ENCODE peak calls at places on chromosomes 12 and 14, in five cellular contexts. G is adrenal gland, O is HCT116, R is tibial nerve, I is heart left ventricle. J is an unnamed sample.

GRCh38 chr14:104290058-104290667 is 151.8 kb downstream of the KIF26A start:
- DNase-seq in G (peak; percentile 4), O (no peak), R (no peak), I (no peak), J (no peak)

GRCh38 chr14:79443602-79444001 is 767.7 kb downstream of the DIO2 start:
- DNase-seq in G (no peak), O (no peak), R (no peak), I (no peak), J (no peak)

GRCh38 chr12:75735853-75736252 is 224.4 kb upstream of the KRR1 start:
- DNase-seq in G (peak; percentile 37), O (no peak), R (no peak), I (no peak), J (no peak)

GRCh38 chr14:77219591-77219990 is 38.0 kb downstream of the TMEM63C start:
- DNase-seq in G (peak; percentile 64), O (no peak), R (no peak), I (no peak), J (no peak)

GRCh38 chr14:57071639-57072038 is 197.1 kb downstream of the EXOC5 start:
- DNase-seq in G (no peak), O (no peak), R (no peak), I (no peak), J (no peak)

GRCh38 chr12:105253882-105254513 is 18.0 kb upstream of the APPL2 start:
- DNase-seq in G (peak; percentile 59), O (no peak), R (no peak), I (no peak), J (no peak)

GRCh38 chr14:95417492-95417891 is 97.8 kb upstream of the CLMN start:
- DNase-seq in G (no peak), O (no peak), R (no peak), I (no peak), J (no peak)

GRCh38 chr14:64566651-64567122 is 16.9 kb downstream of the PPP1R36 start:
- DNase-seq in G (no peak), O (no peak), R (no peak), I (no peak), J (no peak)

GRCh38 chr14:69637503-69638030 is 26.2 kb downstream of the SUSD6 start:
- DNase-seq in G (peak; percentile 85), O (no peak), R (no peak), I (peak; percentile 45), J (no peak)

GRCh38 chr14:92692822-92693226 is 55.6 kb downstream of the LGMN start:
- DNase-seq in G (peak; percentile 90), O (no peak), R (no peak), I (peak; percentile 84), J (peak; percentile 50)

GRCh38 chr14:92694807-92695206 is 53.6 kb downstream of the LGMN start:
- DNase-seq in G (no peak), O (no peak), R (no peak), I (no peak), J (no peak)

GRCh38 chr14:92695562-92695961 is 52.9 kb downstream of the LGMN start:
- DNase-seq in G (no peak), O (no peak), R (no peak), I (no peak), J (no peak)

GRCh38 chr14:92696356-92696755 is 52.1 kb downstream of the LGMN start:
- DNase-seq in G (no peak), O (no peak), R (no peak), I (no peak), J (no peak)

DNA sequence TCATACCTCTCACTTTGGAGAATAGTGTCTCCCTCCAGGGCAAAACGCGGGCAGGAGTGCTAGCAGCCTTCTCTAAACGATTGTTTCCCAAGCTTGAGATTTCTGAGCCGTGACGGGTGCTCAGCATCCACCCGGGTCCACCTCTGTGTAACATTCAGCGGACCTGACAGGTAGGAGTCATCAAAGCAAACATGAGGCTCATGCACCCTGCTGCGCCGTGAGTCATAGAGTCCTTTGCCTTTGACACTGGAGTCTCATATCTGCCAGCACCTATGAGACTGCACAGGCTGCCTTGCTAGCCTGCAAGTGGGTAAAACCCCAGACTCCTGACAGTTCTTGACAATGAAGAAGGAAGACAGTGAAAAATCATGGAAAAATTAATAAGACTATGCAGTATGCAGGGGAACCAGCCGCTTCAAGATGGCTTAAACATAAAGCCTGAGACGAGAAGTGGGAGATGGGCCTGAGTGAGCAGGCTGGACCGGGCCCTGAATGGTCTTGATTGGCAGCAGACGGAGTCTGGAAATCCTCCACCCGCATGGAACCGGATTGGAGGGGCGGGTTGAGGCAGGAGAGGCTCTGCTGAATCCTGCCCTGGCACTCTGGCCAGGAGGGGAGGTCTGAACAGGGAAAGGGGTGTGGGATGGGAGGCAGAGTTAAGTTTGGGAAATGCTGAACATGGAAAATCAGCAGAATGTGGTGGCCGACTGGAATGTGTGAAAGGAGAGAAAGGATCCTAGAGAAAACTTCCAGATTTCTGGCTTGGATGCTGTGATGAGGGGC is 54.2 kb downstream of the LGMN start:
- DNase-seq in G (no peak), O (peak; percentile 78), R (no peak), I (no peak), J (no peak)
- TF ChIP-seq CTCF in G (no peak), O (no peak), R (no peak), I (no peak), J (no peak)

DNA sequence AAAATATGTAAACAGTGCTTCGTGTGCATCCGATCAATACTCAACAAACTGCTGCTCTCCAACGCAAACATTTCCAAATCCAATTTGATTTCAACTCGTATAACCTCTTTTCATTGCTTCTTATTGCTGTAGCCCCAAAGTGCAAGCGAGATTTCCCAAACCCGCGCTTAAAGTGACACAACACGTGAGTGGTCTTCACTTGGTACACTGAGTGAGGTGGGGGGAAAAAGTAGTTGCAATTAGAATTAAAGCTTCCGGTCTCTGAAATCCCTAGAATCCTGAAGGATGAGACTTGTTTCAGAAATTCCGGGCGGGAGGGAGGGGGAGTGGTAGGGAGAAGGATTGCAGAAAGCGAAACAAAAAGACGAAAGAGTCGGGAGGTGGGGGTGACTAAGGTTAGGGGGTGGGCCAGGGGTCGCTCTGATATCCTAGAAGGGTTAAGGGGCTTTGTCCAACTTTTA is 387.5 kb downstream of the BCAT1 start:
- DNase-seq in G (no peak), O (no peak), R (no peak), I (no peak), J (peak; percentile 10)
- H3K4me3 ChIP-seq in G (peak overlapping the region; percentile 85), O (no peak overlapping the region), R (peak overlapping the region; percentile 76), I (peak overlapping the region; percentile 73), J (peak overlapping the region; percentile 48)

DNA sequence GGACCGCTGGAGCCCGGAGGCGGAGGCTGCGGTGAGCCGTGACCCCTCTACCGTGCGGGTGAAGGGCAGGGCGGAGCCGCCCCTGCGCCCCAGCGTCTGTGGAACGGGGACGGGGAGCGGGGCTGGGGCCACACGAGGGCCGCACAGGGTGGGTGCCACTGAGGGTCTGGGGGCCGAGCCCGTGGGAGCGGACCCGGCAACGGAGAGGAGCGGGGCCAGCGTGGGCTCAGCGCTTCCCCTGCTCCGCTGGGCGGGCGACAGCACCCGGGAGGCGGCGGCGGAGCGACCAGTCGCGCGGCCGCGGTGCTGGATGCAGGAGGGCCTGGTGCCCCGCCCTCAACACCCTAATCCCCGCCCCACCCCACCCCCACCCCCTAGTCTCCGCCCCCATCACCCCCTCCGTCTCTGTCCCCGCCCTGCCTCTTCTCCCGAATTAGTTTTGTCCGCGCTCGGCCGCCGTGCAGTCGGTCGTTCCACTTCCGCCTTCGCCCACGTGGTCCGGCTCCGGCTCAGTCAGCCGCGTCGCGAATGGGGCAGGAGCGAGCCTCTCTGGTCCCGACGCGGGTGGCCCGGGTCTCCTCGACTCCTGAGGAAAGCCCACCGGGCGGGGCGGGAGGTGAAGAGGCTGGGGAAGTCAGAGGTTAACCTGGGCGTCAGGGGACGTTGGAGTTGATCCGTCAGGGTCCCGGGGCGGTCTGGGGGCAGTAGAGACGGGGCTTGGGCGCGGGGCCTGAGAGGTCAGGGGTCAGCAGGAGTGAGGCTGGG is at the start of gene PUS1:
- DNase-seq in G (peak; percentile 96), O (peak; percentile 86), R (peak; percentile 87), I (peak; percentile 97), J (peak; percentile 92)
- TF ChIP-seq POLR2A in G (peak; percentile 65), O (peak; percentile 57), R (no peak), I (no peak), J (peak; percentile 68)

GRCh38 chr12:49901986-49902385 is 1.7 kb downstream of the FAIM2 start:
- DNase-seq in G (no peak), O (no peak), R (no peak), I (no peak), J (no peak)

GRCh38 chr12:49903700-49904423 is at the start of gene FAIM2:
- DNase-seq in G (peak; percentile 57), O (no peak), R (no peak), I (peak; percentile 52), J (no peak)

GRCh38 chr12:49901026-49901425 is 2.7 kb downstream of the FAIM2 start:
- DNase-seq in G (no peak), O (no peak), R (no peak), I (no peak), J (no peak)

GRCh38 chr12:49903351-49903699 is 375 bp downstream of the FAIM2 start:
- DNase-seq in G (no peak), O (no peak), R (no peak), I (no peak), J (no peak)

GRCh38 chr12:49902399-49903350 is 1.0 kb downstream of the FAIM2 start:
- DNase-seq in G (no peak), O (no peak), R (no peak), I (no peak), J (no peak)
- TF ChIP-seq CTCF in G (no peak), O (no peak), R (no peak), I (no peak), J (no peak)

DNA sequence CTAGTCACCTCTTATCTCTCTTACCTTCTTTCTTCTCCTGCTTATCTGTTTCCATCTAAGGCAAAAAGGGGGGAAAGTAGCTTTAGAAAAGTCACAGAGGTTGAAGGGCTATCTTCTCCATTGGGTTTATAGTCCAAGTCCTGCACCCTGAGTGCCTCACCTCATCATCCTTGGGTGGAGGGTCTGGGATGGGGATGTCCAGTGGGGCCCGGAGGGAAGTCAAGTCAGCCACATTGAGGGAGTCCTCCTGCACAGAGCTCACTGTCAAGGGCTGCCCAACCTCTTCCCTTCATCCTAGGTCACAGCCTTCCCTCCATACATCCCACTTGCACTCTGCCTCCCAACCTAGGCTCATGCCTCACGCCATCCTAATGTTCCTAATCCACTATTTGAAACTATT is 1.2 kb downstream of the PSME2 start:
- DNase-seq in G (no peak), O (no peak), R (no peak), I (no peak), J (no peak)
- H3K4me3 ChIP-seq in G (no peak overlapping the region), O (peak overlapping the region; percentile 99), R (no peak overlapping the region), I (peak overlapping the region; percentile 94), J (no peak overlapping the region)

GRCh38 chr12:100234591-100235304 is 32.1 kb downstream of the DEPDC4 start:
- DNase-seq in G (no peak), O (peak; percentile 29), R (no peak), I (no peak), J (peak; percentile 17)
- TF ChIP-seq POLR2A in G (no peak), O (no peak), R (no peak), I (no peak), J (no peak)

DNA sequence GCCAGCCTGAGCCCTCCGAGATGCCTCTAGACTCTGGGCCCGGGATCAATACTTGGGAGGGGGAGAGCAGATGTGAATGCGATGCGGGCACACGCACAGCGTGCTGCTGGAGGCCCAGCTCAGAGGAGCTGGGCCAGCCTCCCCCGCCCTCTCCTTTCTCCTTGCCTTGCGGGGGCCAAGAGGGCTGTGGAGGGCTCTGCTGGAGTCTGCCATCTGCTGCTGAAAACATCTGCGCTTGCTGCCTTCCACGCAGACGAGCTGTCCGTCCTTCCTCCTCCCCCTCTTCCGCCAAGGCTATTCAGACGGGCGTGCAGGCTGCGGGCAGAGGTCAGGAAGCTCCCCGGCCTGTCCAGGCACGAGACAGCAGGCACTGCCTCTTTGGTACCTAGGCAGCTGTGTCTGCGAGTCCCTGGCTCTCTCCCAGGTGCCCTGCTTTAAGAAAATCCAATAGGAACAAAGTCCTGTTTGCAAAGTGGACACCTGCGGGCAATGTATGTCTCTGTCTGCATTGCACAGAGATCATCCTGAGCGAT is 75.2 kb downstream of the SPRING1 start:
- DNase-seq in G (peak; percentile 35), O (no peak), R (no peak), I (no peak), J (no peak)
- TF ChIP-seq CTCF in G (no peak), O (no peak), R (no peak), I (no peak), J (no peak)

J was measured in prostate gland.